ENCODE peak calls at places on chromosomes 1 and 21, in six cellular contexts. R, W, H, G, C and X are unnamed samples.

GRCh38 chr1:224859651-224860050 is 69.8 kb upstream of the DNAH14 start:
- DNase-seq in R (no peak), W (no peak), H (no peak), G (no peak), C (no peak), X (no peak)

GRCh38 chr1:53572061-53572801 is 113.0 kb downstream of the DMRTB1 start:
- DNase-seq in R (no peak), W (no peak), H (no peak), G (peak; percentile 29), C (peak; percentile 84), X (peak; percentile 70)

GRCh38 chr21:19853709-19854575 is 1144.3 kb upstream of the NCAM2 start:
- DNase-seq in R (no peak), W (no peak), H (no peak), G (no peak), C (no peak), X (peak; percentile 64)

GRCh38 chr1:160362168-160362941 is 4.5 kb upstream of the NHLH1 start:
- DNase-seq in R (no peak), W (no peak), H (no peak), G (no peak), C (no peak), X (no peak)

GRCh38 chr1:42816600-42817439 is at the start of the genes ERMAP and SVBP:
- DNase-seq in R (peak; percentile 92), W (peak; percentile 94), H (peak; percentile 90), G (peak; percentile 94), C (peak; percentile 77), X (peak; percentile 99)

GRCh38 chr1:162391790-162392563 is 10.4 kb downstream of the C1orf226 start:
- DNase-seq in R (no peak), W (no peak), H (no peak), G (peak; percentile 12), C (peak; percentile 62), X (no peak)

GRCh38 chr21:46056450-46056903 is 41.4 kb upstream of the COL6A2 start:
- DNase-seq in R (no peak), W (peak; percentile 87), H (no peak), G (no peak), C (peak; percentile 79), X (peak; percentile 97)

GRCh38 chr1:5821496-5822176 is 170.6 kb downstream of the NPHP4 start:
- DNase-seq in R (no peak), W (no peak), H (no peak), G (no peak), C (no peak), X (no peak)

GRCh38 chr1:240074422-240074821 is 17.3 kb upstream of the FMN2 start:
- DNase-seq in R (no peak), W (no peak), H (no peak), G (no peak), C (no peak), X (no peak)

GRCh38 chr21:31218830-31219608 is 125.0 kb downstream of the TIAM1 start:
- DNase-seq in R (no peak), W (peak; percentile 50), H (no peak), G (no peak), C (peak; percentile 14), X (no peak)

GRCh38 chr1:166884040-166884642 is 8.1 kb upstream of the TADA1 start:
- DNase-seq in R (no peak), W (peak; percentile 34), H (peak; percentile 17), G (peak; percentile 20), C (peak; percentile 22), X (peak; percentile 61)

GRCh38 chr1:57848406-57848805 is 424.5 kb upstream of the DAB1 start:
- DNase-seq in R (no peak), W (no peak), H (no peak), G (no peak), C (peak; percentile 39), X (no peak)

GRCh38 chr1:87334351-87335174 is 5.9 kb downstream of the LMO4 start:
- DNase-seq in R (no peak), W (no peak), H (no peak), G (no peak), C (peak; percentile 29), X (no peak)

GRCh38 chr21:43318841-43319781 is 107.8 kb downstream of the SIK1 start:
- DNase-seq in R (no peak), W (no peak), H (no peak), G (peak; percentile 26), C (peak; percentile 37), X (no peak)

GRCh38 chr1:160708118-160708517 is 3.5 kb downstream of the CD48 start:
- DNase-seq in R (no peak), W (no peak), H (peak; percentile 62), G (no peak), C (no peak), X (no peak)

GRCh38 chr1:205441716-205442050 is 14.2 kb downstream of the BLACAT1 start:
- DNase-seq in R (no peak), W (no peak), H (no peak), G (no peak), C (no peak), X (no peak)